ENCODE peak calls at places on chromosome 9, in seven cellular contexts. H is lung, X is tibial artery, C is breast epithelium, M is cardiac muscle cell, O is SJSA1, R is IMR-90. S is an unnamed sample.

GRCh38 chr9:128685636-128686489 is 3.2 kb upstream of the SET start:
- DNase-seq in H (no peak), X (no peak), C (no peak), M (no peak), O (no peak), R (no peak), S (no peak)

GRCh38 chr9:89469003-89469402 is 28.9 kb downstream of the SEMA4D start:
- DNase-seq in H (no peak), X (no peak), C (no peak), M (no peak), O (no peak), R (no peak), S (no peak)

GRCh38 chr9:109422641-109423040 is 75.5 kb downstream of the PTPN3 start:
- DNase-seq in H (no peak), X (no peak), C (peak; percentile 41), M (no peak), O (no peak), R (no peak), S (no peak)

GRCh38 chr9:95073918-95074317 is 243.6 kb downstream of the FANCC start:
- DNase-seq in H (no peak), X (peak; percentile 18), C (no peak), M (no peak), O (no peak), R (no peak), S (no peak)

GRCh38 chr9:16396389-16396788 is 474.1 kb downstream of the BNC2 start:
- DNase-seq in H (no peak), X (no peak), C (no peak), M (peak; percentile 67), O (no peak), R (peak; percentile 89), S (no peak)

GRCh38 chr9:4141201-4141750 is 158.6 kb downstream of the GLIS3 start:
- DNase-seq in H (no peak), X (no peak), C (no peak), M (no peak), O (no peak), R (peak; percentile 74), S (no peak)

GRCh38 chr9:73558471-73558870 is 406.8 kb downstream of the ANXA1 start:
- DNase-seq in H (no peak), X (no peak), C (no peak), M (no peak), O (no peak), R (no peak), S (no peak)

GRCh38 chr9:126521551-126521950 is 92.2 kb upstream of the LMX1B start:
- DNase-seq in H (no peak), X (no peak), C (no peak), M (no peak), O (no peak), R (no peak), S (no peak)

GRCh38 chr9:125761685-125762084 is 14.5 kb downstream of the PBX3 start:
- DNase-seq in H (no peak), X (no peak), C (no peak), M (no peak), O (no peak), R (no peak), S (no peak)

GRCh38 chr9:102840356-102840755 is 154.8 kb upstream of the CYLC2 start:
- DNase-seq in H (no peak), X (no peak), C (no peak), M (no peak), O (no peak), R (no peak), S (no peak)

GRCh38 chr9:105676351-105676923 is 14.2 kb downstream of the TAL2 start:
- DNase-seq in H (no peak), X (no peak), C (no peak), M (no peak), O (no peak), R (no peak), S (no peak)

GRCh38 chr9:13386935-13387667 is 107.6 kb upstream of the MPDZ start:
- DNase-seq in H (no peak), X (no peak), C (no peak), M (peak; percentile 96), O (no peak), R (peak; percentile 33), S (no peak)

GRCh38 chr9:131028221-131028884 is 19.4 kb downstream of the LAMC3 start:
- DNase-seq in H (no peak), X (no peak), C (no peak), M (no peak), O (no peak), R (no peak), S (no peak)

GRCh38 chr9:26462213-26462612 is 430.4 kb downstream of the CAAP1 start:
- DNase-seq in H (no peak), X (no peak), C (no peak), M (no peak), O (no peak), R (no peak), S (no peak)

GRCh38 chr9:27085456-27085855 is 23.6 kb upstream of the TEK start:
- DNase-seq in H (no peak), X (no peak), C (no peak), M (peak; percentile 76), O (no peak), R (no peak), S (no peak)

GRCh38 chr9:35649431-35650340 is 1.0 kb downstream of the SIT1 start:
- DNase-seq in H (no peak), X (peak; percentile 68), C (no peak), M (peak; percentile 56), O (no peak), R (no peak), S (no peak)

GRCh38 chr9:38160613-38161215 is 91.7 kb upstream of the SHB start:
- DNase-seq in H (peak; percentile 57), X (peak; percentile 56), C (no peak), M (peak; percentile 65), O (peak; percentile 54), R (peak; percentile 51), S (peak; percentile 46)

GRCh38 chr9:113446323-113446740 is 17.2 kb upstream of the RGS3 start:
- DNase-seq in H (no peak), X (no peak), C (no peak), M (peak; percentile 73), O (no peak), R (peak; percentile 55), S (no peak)

GRCh38 chr9:121736147-121736721 is 84.8 kb downstream of the DAB2IP start:
- DNase-seq in H (peak; percentile 85), X (peak; percentile 71), C (peak; percentile 55), M (peak; percentile 62), O (no peak), R (peak; percentile 25), S (no peak)

GRCh38 chr9:134307223-134307600 is 19.0 kb upstream of the RXRA start:
- DNase-seq in H (no peak), X (no peak), C (no peak), M (no peak), O (no peak), R (no peak), S (no peak)

GRCh38 chr9:113622600-113623400 is 159.3 kb downstream of the RGS3 start:
- DNase-seq in H (no peak), X (no peak), C (no peak), M (peak; percentile 76), O (peak; percentile 62), R (peak; percentile 89), S (no peak)

GRCh38 chr9:98251554-98251953 is 3.9 kb downstream of the TBC1D2 start:
- DNase-seq in H (no peak), X (no peak), C (no peak), M (peak; percentile 73), O (peak; percentile 64), R (peak; percentile 77), S (no peak)

GRCh38 chr9:137743695-137744094 is 124.9 kb downstream of the EHMT1 start:
- DNase-seq in H (no peak), X (no peak), C (no peak), M (no peak), O (no peak), R (no peak), S (no peak)

GRCh38 chr9:15146121-15146820 is 160.7 kb downstream of the TTC39B start:
- DNase-seq in H (no peak), X (no peak), C (no peak), M (no peak), O (no peak), R (no peak), S (no peak)

GRCh38 chr9:69174645-69175487 is 789 bp downstream of the TJP2 start:
- DNase-seq in H (no peak), X (peak; percentile 80), C (peak; percentile 45), M (peak; percentile 93), O (peak; percentile 86), R (peak; percentile 98), S (peak; percentile 14)

GRCh38 chr9:86749530-86750275 is 197.6 kb downstream of the GAS1 start:
- DNase-seq in H (no peak), X (no peak), C (no peak), M (peak; percentile 93), O (no peak), R (peak; percentile 94), S (no peak)

GRCh38 chr9:26723486-26723885 is 169.1 kb downstream of the CAAP1 start:
- DNase-seq in H (no peak), X (no peak), C (no peak), M (peak; percentile 29), O (peak; percentile 37), R (peak; percentile 6), S (no peak)

GRCh38 chr9:132753593-132753880 is 83.3 kb downstream of the GTF3C4 start:
- DNase-seq in H (no peak), X (no peak), C (no peak), M (no peak), O (no peak), R (no peak), S (no peak)

GRCh38 chr9:132201139-132201538 is 39.3 kb downstream of the NTNG2 start:
- DNase-seq in H (peak; percentile 80), X (no peak), C (no peak), M (no peak), O (no peak), R (no peak), S (no peak)

GRCh38 chr9:2788948-2789347 is 54.9 kb downstream of the PUM3 start:
- DNase-seq in H (no peak), X (no peak), C (no peak), M (no peak), O (no peak), R (no peak), S (no peak)
- H3K9me3 ChIP-seq in H (peaks cover 2% of the 10 kb centered on the region), X (no peaks in the 10 kb centered on the region), C (no peaks in the 10 kb centered on the region), M (no peaks in the 10 kb centered on the region), O (no peaks in the 10 kb centered on the region), R (peaks cover 6% of the 10 kb centered on the region), S (peaks cover 3% of the 10 kb centered on the region)

GRCh38 chr9:96751815-96752214 is 26.1 kb downstream of the ZNF510 start:
- DNase-seq in H (no peak), X (no peak), C (no peak), M (no peak), O (no peak), R (no peak), S (no peak)
- H3K9me3 ChIP-seq in H (peaks cover 25% of the 10 kb centered on the region), X (peaks cover 23% of the 10 kb centered on the region), C (peaks cover 77% of the 10 kb centered on the region), M (peaks cover 7% of the 10 kb centered on the region), O (peaks cover 14% of the 10 kb centered on the region), R (peaks cover 33% of the 10 kb centered on the region), S (peaks cover 17% of the 10 kb centered on the region)

DNA sequence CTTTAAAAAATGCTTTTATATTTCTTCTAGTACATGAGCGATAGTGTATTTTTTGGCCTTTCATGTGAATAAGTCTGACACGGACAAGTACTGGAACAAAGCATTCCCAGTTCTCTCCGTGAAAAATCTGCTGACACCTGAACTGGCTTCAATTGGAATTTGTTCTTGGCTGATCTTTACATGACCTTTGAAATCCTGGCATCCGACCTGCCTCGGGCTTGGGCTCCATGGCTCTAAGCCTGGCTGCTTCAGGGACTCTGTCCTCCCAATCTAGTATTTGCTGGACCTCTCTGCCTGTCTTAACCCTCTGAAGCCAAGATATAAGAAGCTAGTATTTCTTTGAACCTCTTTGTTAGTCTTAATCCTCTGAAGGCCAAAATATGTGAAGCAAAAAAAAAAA is 470.8 kb downstream of the TUSC1 start:
- DNase-seq in H (no peak), X (no peak), C (peak; percentile 30), M (no peak), O (no peak), R (no peak), S (no peak)
- H3K9me3 ChIP-seq in H (no peaks in the 10 kb centered on the region), X (no peaks in the 10 kb centered on the region), C (no peaks in the 10 kb centered on the region), M (no peaks in the 10 kb centered on the region), O (no peaks in the 10 kb centered on the region), R (peaks cover 4% of the 10 kb centered on the region), S (no peaks in the 10 kb centered on the region)

GRCh38 chr9:23962101-23962500 is 136.1 kb upstream of the ELAVL2 start:
- DNase-seq in H (no peak), X (no peak), C (no peak), M (no peak), O (no peak), R (no peak), S (no peak)
- H3K9me3 ChIP-seq in H (peaks cover 13% of the 10 kb centered on the region), X (no peaks in the 10 kb centered on the region), C (peaks cover 8% of the 10 kb centered on the region), M (no peaks in the 10 kb centered on the region), O (no peaks in the 10 kb centered on the region), R (peaks cover 8% of the 10 kb centered on the region), S (no peaks in the 10 kb centered on the region)